ENCODE peak calls at places on chromosomes 2 and 18, in six cellular contexts. G is prostate gland, K is heart right ventricle, A is RWPE2, Z is GM23338, L is uterus. V is an unnamed sample.
A peak's percentile ranks its signal among the peaks of the same experiment; 100 is the strongest.

GRCh38 chr2:157404363-157404762 is 39.5 kb downstream of the CYTIP start:
- DNase-seq in Z (no peak), L (no peak), G (no peak), A (no peak), K (no peak), V (no peak)

GRCh38 chr2:182883451-182883850 is 17.0 kb upstream of the FRZB start:
- DNase-seq in G (no peak), L (no peak), A (no peak), Z (no peak), K (no peak), V (no peak)

GRCh38 chr18:1075310-1075709 is 170.6 kb downstream of the ADCYAP1 start:
- DNase-seq in K (no peak), L (no peak), A (no peak), G (no peak), Z (no peak), V (no peak)

GRCh38 chr2:38436227-38436664 is 59.2 kb upstream of the ATL2 start:
- DNase-seq in Z (no peak), A (no peak), K (no peak), G (no peak), L (no peak), V (no peak)

GRCh38 chr2:65549262-65550036 is 117.0 kb upstream of the SPRED2 start:
- DNase-seq in L (no peak), G (no peak), Z (no peak), A (no peak), K (no peak), V (no peak)

GRCh38 chr2:210199186-210199765 is 26.0 kb downstream of the ACADL start:
- DNase-seq in G (no peak), L (no peak), A (no peak), K (no peak), Z (peak; percentile 48), V (no peak)

GRCh38 chr2:23711979-23712755 is 214.8 kb downstream of the ATAD2B start:
- DNase-seq in L (no peak), K (peak; percentile 57), Z (peak; percentile 71), G (no peak), A (no peak), V (no peak)

GRCh38 chr2:166197446-166197845 is 69.6 kb upstream of the SCN1A start:
- DNase-seq in Z (no peak), L (no peak), K (no peak), G (no peak), A (no peak), V (no peak)

GRCh38 chr2:71843391-71843850 is 304.2 kb downstream of the CYP26B1 start:
- DNase-seq in Z (no peak), G (no peak), A (no peak), L (no peak), K (no peak), V (peak; percentile 73)

GRCh38 chr2:177897278-177897677 is 175.3 kb downstream of the PDE11A start:
- DNase-seq in K (no peak), G (no peak), L (no peak), Z (peak; percentile 19), A (no peak), V (no peak)

GRCh38 chr2:67574230-67574629 is 177.1 kb downstream of the ETAA1 start:
- DNase-seq in Z (no peak), L (no peak), G (no peak), K (no peak), A (no peak), V (no peak)

GRCh38 chr2:240363718-240364581 is 71.5 kb upstream of the GPC1 start:
- DNase-seq in K (no peak), L (no peak), Z (no peak), A (no peak), G (no peak), V (peak; percentile 30)

GRCh38 chr18:54235871-54236270 is 11.4 kb upstream of the MBD2 start:
- DNase-seq in G (no peak), A (no peak), L (no peak), K (no peak), Z (no peak), V (no peak)

GRCh38 chr2:20822535-20823490 is at the start of gene LDAH:
- DNase-seq in G (peak; percentile 86), K (peak; percentile 92), A (peak; percentile 86), L (peak; percentile 92), Z (peak; percentile 96), V (peak; percentile 97)

GRCh38 chr2:64288321-64288931 is 144.2 kb upstream of the PELI1 start:
- DNase-seq in L (peak; percentile 46), G (no peak), A (no peak), Z (peak; percentile 53), K (peak; percentile 50), V (no peak)

GRCh38 chr2:235935071-235935470 is 233.1 kb downstream of the GBX2 start:
- DNase-seq in K (no peak), Z (no peak), G (no peak), L (no peak), A (peak; percentile 2), V (no peak)

GRCh38 chr18:23071285-23071684 is 64.0 kb upstream of the CABLES1 start:
- DNase-seq in G (peak; percentile 24), L (no peak), A (no peak), Z (no peak), K (peak; percentile 25), V (peak; percentile 53)

GRCh38 chr2:128313076-128313836 is 5.4 kb downstream of the HS6ST1 start:
- DNase-seq in K (no peak), G (peak; percentile 23), L (no peak), Z (peak; percentile 65), A (peak; percentile 48), V (no peak)

GRCh38 chr2:239949537-239949936 is 75.6 kb downstream of the NDUFA10 start:
- DNase-seq in L (no peak), K (no peak), G (no peak), Z (no peak), A (peak; percentile 21), V (no peak)

GRCh38 chr2:235864746-235865535 is 303.2 kb downstream of the GBX2 start:
- DNase-seq in A (no peak), K (no peak), Z (peak; percentile 32), G (no peak), L (no peak), V (no peak)

GRCh38 chr2:70978388-70979357 is at the start of gene ANKRD53:
- DNase-seq in K (peak; percentile 39), Z (peak; percentile 79), L (peak; percentile 62), G (peak; percentile 33), A (no peak), V (peak; percentile 89)

GRCh38 chr2:163132850-163133249 is 294.3 kb upstream of the KCNH7 start:
- DNase-seq in L (no peak), K (no peak), Z (peak; percentile 32), G (no peak), A (no peak), V (no peak)

GRCh38 chr2:215620528-215620927 is 184.7 kb upstream of the FN1 start:
- DNase-seq in K (no peak), G (no peak), A (no peak), Z (no peak), L (no peak), V (no peak)

GRCh38 chr2:215619989-215620388 is 184.1 kb upstream of the FN1 start:
- DNase-seq in Z (no peak), A (no peak), G (no peak), K (no peak), L (no peak), V (peak; percentile 55)

GRCh38 chr2:215619022-215619958 is 183.4 kb upstream of the FN1 start:
- DNase-seq in K (no peak), Z (peak; percentile 45), A (no peak), L (no peak), G (no peak), V (no peak)

GRCh38 chr2:215622836-215623235 is 187.0 kb upstream of the FN1 start:
- DNase-seq in Z (no peak), K (no peak), A (no peak), G (no peak), L (no peak), V (no peak)

DNA sequence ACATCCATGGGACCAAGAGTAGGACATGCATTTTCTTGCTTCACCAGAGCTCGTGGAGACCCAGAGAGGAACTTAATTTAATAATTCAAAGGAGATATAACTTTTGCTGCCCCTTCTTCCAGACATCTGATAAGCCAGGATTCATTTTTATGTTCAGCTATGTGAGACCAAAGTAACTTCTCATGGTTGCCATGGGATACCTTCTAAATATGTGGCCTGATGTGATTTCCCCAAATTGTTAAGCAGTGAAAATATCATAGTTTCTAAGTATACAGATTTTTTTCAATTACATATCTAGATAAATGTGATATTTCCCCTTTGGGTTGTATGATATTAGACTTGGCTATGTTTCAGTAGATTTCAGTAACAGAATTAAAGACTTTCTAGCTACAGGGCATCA is 185.5 kb upstream of the FN1 start:
- DNase-seq in Z (no peak), K (no peak), A (no peak), G (no peak), L (no peak), V (no peak)
- H3K4me1 ChIP-seq in Z (peaks cover 40% of the 10 kb centered on the region), K (no peaks in the 10 kb centered on the region), A (peaks cover 18% of the 10 kb centered on the region), G (no peaks in the 10 kb centered on the region), L (no peaks in the 10 kb centered on the region), V (no peaks in the 10 kb centered on the region)

GRCh38 chr18:2653467-2653866 is 2.1 kb upstream of the SMCHD1 start:
- DNase-seq in Z (peak; percentile 40), G (no peak), K (no peak), L (no peak), A (no peak), V (no peak)
- H3K4me1 ChIP-seq in Z (peaks cover 19% of the 10 kb centered on the region), G (no peaks in the 10 kb centered on the region), K (peaks cover 24% of the 10 kb centered on the region), L (no peaks in the 10 kb centered on the region), A (peaks cover 17% of the 10 kb centered on the region), V (peaks cover 3% of the 10 kb centered on the region)

DNA sequence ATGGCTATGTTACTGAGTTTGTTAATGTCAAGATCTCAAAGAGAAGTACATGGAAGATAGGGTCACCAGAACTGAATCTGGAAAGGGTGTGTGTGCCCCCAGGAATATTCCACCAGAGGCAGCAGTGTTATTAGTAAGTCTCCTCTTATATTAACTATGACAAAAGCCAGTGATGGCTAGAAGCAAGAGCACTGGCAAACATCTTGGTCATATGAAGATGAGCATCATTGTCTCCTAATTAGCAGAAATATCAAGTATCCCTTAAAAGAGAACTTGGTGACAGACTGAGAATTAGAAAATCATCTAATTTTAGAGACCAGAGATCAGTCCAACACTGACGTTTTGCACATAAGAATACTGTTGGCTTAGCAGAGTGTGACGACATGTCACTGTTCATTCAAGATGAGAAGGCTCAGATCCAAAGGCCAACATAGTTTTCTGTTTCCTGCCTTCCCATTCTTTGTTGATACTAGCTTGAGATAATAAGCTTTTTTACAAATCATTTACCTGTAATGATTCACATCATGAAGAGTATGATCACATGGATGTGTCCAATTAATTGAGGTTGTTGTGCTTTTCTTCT is 44.3 kb downstream of the MAPRE2 start:
- DNase-seq in G (no peak), Z (no peak), A (no peak), L (no peak), K (peak; percentile 26), V (no peak)
- H3K4me1 ChIP-seq in G (no peaks in the 10 kb centered on the region), Z (no peaks in the 10 kb centered on the region), A (no peaks in the 10 kb centered on the region), L (no peaks in the 10 kb centered on the region), K (peaks cover 73% of the 10 kb centered on the region), V (peaks cover 4% of the 10 kb centered on the region)

GRCh38 chr2:62216616-62217015 is 20.7 kb downstream of the B3GNT2 start:
- DNase-seq in L (peak; percentile 57), K (peak; percentile 48), A (no peak), G (no peak), Z (no peak), V (peak; percentile 61)

GRCh38 chr2:62216113-62216512 is 20.2 kb downstream of the B3GNT2 start:
- DNase-seq in G (no peak), A (no peak), K (no peak), L (no peak), Z (no peak), V (no peak)

GRCh38 chr2:62217980-62218379 is 22.1 kb downstream of the B3GNT2 start:
- DNase-seq in Z (no peak), K (no peak), A (no peak), L (no peak), G (no peak), V (no peak)

GRCh38 chr2:62217421-62217820 is 21.5 kb downstream of the B3GNT2 start:
- DNase-seq in A (no peak), L (no peak), K (no peak), G (no peak), Z (no peak), V (no peak)

GRCh38 chr2:62215306-62216064 is 19.6 kb downstream of the B3GNT2 start:
- DNase-seq in K (no peak), L (no peak), G (no peak), Z (no peak), A (no peak), V (no peak)
- H3K4me1 ChIP-seq in K (peaks cover 63% of the 10 kb centered on the region), L (peaks cover 14% of the 10 kb centered on the region), G (no peaks in the 10 kb centered on the region), Z (peaks cover 69% of the 10 kb centered on the region), A (peaks cover 19% of the 10 kb centered on the region), V (peaks cover 28% of the 10 kb centered on the region)